ENCODE peak calls at places on chromosomes 5 and 9, in four cellular contexts. L is NCI-H524, V is hepatocyte, P is HT1080. C is an unnamed sample.

GRCh38 chr9:126367139-126367538 is 40.5 kb downstream of the MVB12B start:
- DNase-seq in L (no peak), P (no peak), V (no peak), C (no peak)

GRCh38 chr9:101458955-101459631 is 23.5 kb upstream of the ALDOB start:
- DNase-seq in L (peak; percentile 94), P (peak; percentile 70), V (peak; percentile 65), C (peak; percentile 76)

GRCh38 chr5:139751236-139751635 is 44.4 kb upstream of the PSD2 start:
- DNase-seq in V (no peak), L (no peak), P (no peak), C (no peak)

GRCh38 chr5:31680528-31680927 is 41.6 kb downstream of the PDZD2 start:
- DNase-seq in L (no peak), V (no peak), P (no peak), C (no peak)

GRCh38 chr9:132584616-132585560 is 2.5 kb downstream of the BARHL1 start:
- DNase-seq in L (no peak), V (no peak), P (peak; percentile 43), C (no peak)

GRCh38 chr9:2453701-2454100 is 167.9 kb upstream of the VLDLR start:
- DNase-seq in P (no peak), L (no peak), V (no peak), C (no peak)

GRCh38 chr5:134398609-134399155 is 13.0 kb downstream of the CDKN2AIPNL start:
- DNase-seq in L (no peak), V (no peak), P (no peak), C (no peak)

GRCh38 chr5:137891849-137892248 is 2.6 kb downstream of the PKD2L2 start:
- DNase-seq in L (no peak), V (no peak), P (no peak), C (no peak)

GRCh38 chr9:72477862-72478564 is 43.4 kb upstream of the TMC1 start:
- DNase-seq in L (no peak), P (peak; percentile 85), V (peak; percentile 86), C (peak; percentile 7)

GRCh38 chr9:4831119-4831518 is 38.4 kb downstream of the RCL1 start:
- DNase-seq in P (peak; percentile 35), L (no peak), V (no peak), C (no peak)

GRCh38 chr9:137680445-137681358 is 61.9 kb downstream of the EHMT1 start:
- DNase-seq in V (peak; percentile 45), P (no peak), L (no peak), C (no peak)

GRCh38 chr5:174837919-174838902 is 113.8 kb downstream of the MSX2 start:
- DNase-seq in V (peak; percentile 29), L (peak; percentile 69), P (peak; percentile 47), C (no peak)

GRCh38 chr9:34995288-34996060 is 5.9 kb downstream of the DNAJB5 start:
- DNase-seq in L (peak; percentile 51), P (no peak), V (no peak), C (no peak)

GRCh38 chr5:73030995-73031394 is 75.2 kb downstream of the FCHO2 start:
- DNase-seq in P (peak; percentile 81), L (no peak), V (peak; percentile 34), C (no peak)

GRCh38 chr5:90161399-90161798 is 248.2 kb downstream of the CETN3 start:
- DNase-seq in P (peak; percentile 61), L (peak; percentile 23), V (peak; percentile 39), C (peak; percentile 58)

GRCh38 chr5:145484195-145484594 is 350.9 kb downstream of the PRELID2 start:
- DNase-seq in L (no peak), V (no peak), P (peak; percentile 72), C (no peak)

GRCh38 chr5:169064093-169064492 is 236.8 kb downstream of the SLIT3 start:
- DNase-seq in P (no peak), V (peak; percentile 38), L (no peak), C (no peak)

GRCh38 chr5:73985145-73985544 is 359.1 kb downstream of the ARHGEF28 start:
- DNase-seq in P (peak; percentile 21), L (peak; percentile 34), V (peak; percentile 30), C (no peak)